ENCODE peak calls at places on chromosomes 6 and 20, in eight cellular contexts. One of them, this sample, is unnamed.

GRCh38 chr20:44291754-44292153 is 19.2 kb downstream of the FITM2 start:
- DNase-seq in GM23248: no peak
- DNase-seq in hepatocyte: no peak
- DNase-seq in PC-3: no peak
- DNase-seq in MM.1S: no peak
- DNase-seq in HCT116: no peak
- DNase-seq in OCI-LY7: no peak
- DNase-seq in GM23338: peak; percentile 22
- DNase-seq in this sample: no peak

GRCh38 chr20:53124075-53124532 is 151.9 kb downstream of the TSHZ2 start:
- DNase-seq in GM23248: peak; percentile 77
- DNase-seq in hepatocyte: no peak
- DNase-seq in PC-3: no peak
- DNase-seq in MM.1S: no peak
- DNase-seq in HCT116: no peak
- DNase-seq in OCI-LY7: no peak
- DNase-seq in GM23338: no peak
- DNase-seq in this sample: no peak

GRCh38 chr6:79240509-79240908 is 6.0 kb upstream of the HMGN3 start:
- DNase-seq in GM23248: no peak
- DNase-seq in hepatocyte: no peak
- DNase-seq in PC-3: no peak
- DNase-seq in MM.1S: no peak
- DNase-seq in HCT116: no peak
- DNase-seq in OCI-LY7: no peak
- DNase-seq in GM23338: no peak
- DNase-seq in this sample: no peak

GRCh38 chr20:44522841-44523240 is 971 bp upstream of the SERINC3 start:
- DNase-seq in GM23248: no peak
- DNase-seq in hepatocyte: no peak
- DNase-seq in PC-3: no peak
- DNase-seq in MM.1S: no peak
- DNase-seq in HCT116: no peak
- DNase-seq in OCI-LY7: no peak
- DNase-seq in GM23338: no peak
- DNase-seq in this sample: no peak

GRCh38 chr6:14265049-14266021 is 147.8 kb downstream of the CD83 start:
- DNase-seq in GM23248: peak; percentile 33
- DNase-seq in hepatocyte: no peak
- DNase-seq in PC-3: no peak
- DNase-seq in MM.1S: no peak
- DNase-seq in HCT116: no peak
- DNase-seq in OCI-LY7: no peak
- DNase-seq in GM23338: peak; percentile 45
- DNase-seq in this sample: no peak

GRCh38 chr20:7772376-7772775 is 167.9 kb downstream of the HAO1 start:
- DNase-seq in GM23248: peak; percentile 53
- DNase-seq in hepatocyte: no peak
- DNase-seq in PC-3: no peak
- DNase-seq in MM.1S: no peak
- DNase-seq in HCT116: no peak
- DNase-seq in OCI-LY7: no peak
- DNase-seq in GM23338: no peak
- DNase-seq in this sample: no peak

GRCh38 chr6:13729891-13730290 is 18.3 kb upstream of the RANBP9 start:
- DNase-seq in GM23248: peak; percentile 83
- DNase-seq in hepatocyte: no peak
- DNase-seq in PC-3: peak; percentile 66
- DNase-seq in MM.1S: no peak
- DNase-seq in HCT116: no peak
- DNase-seq in OCI-LY7: no peak
- DNase-seq in GM23338: no peak
- DNase-seq in this sample: no peak

GRCh38 chr6:169937389-169938261 is 186.2 kb downstream of the ERMARD start:
- DNase-seq in GM23248: no peak
- DNase-seq in hepatocyte: no peak
- DNase-seq in PC-3: no peak
- DNase-seq in MM.1S: no peak
- DNase-seq in HCT116: no peak
- DNase-seq in OCI-LY7: no peak
- DNase-seq in GM23338: no peak
- DNase-seq in this sample: peak; percentile 29

DNA sequence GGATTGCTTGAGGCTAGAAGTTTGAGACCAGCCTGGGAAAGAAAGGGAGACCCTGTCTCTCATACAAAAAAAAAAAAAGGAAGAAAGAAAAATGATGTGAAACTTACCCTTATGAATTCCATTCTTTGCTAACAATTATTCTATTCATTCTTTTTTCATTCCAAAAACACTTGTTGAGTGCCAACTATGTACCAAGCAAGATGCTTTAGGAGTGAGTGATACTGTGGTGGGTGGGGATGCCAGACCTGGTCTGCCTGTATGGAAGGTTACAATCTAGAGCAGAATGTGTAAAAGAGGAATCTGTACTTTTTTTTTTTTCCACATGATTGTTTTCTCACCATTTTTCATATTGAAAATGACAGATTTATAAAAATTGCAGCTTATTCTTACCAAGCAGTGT is 73.8 kb upstream of the TULP1 start:
- DNase-seq in GM23248: peak; percentile 57
- DNase-seq in hepatocyte: no peak
- DNase-seq in PC-3: no peak
- DNase-seq in MM.1S: no peak
- DNase-seq in HCT116: no peak
- DNase-seq in OCI-LY7: no peak
- DNase-seq in GM23338: no peak
- DNase-seq in this sample: no peak
- H3K4me1 ChIP-seq in GM23248: peaks cover 27% of the 10 kb centered on the region
- H3K4me1 ChIP-seq in hepatocyte: peaks cover 10% of the 10 kb centered on the region
- H3K4me1 ChIP-seq in PC-3: no peaks in the 10 kb centered on the region
- H3K4me1 ChIP-seq in MM.1S: peaks cover 9% of the 10 kb centered on the region
- H3K4me1 ChIP-seq in HCT116: peaks cover 23% of the 10 kb centered on the region
- H3K4me1 ChIP-seq in OCI-LY7: peaks cover 4% of the 10 kb centered on the region
- H3K4me1 ChIP-seq in GM23338: no peaks in the 10 kb centered on the region
- H3K4me1 ChIP-seq in this sample: no peaks in the 10 kb centered on the region

GRCh38 chr20:49052334-49052733 is 6.2 kb downstream of the CSE1L start:
- DNase-seq in GM23248: peak; percentile 8
- DNase-seq in hepatocyte: no peak
- DNase-seq in PC-3: no peak
- DNase-seq in MM.1S: no peak
- DNase-seq in HCT116: no peak
- DNase-seq in OCI-LY7: no peak
- DNase-seq in GM23338: no peak
- DNase-seq in this sample: no peak

GRCh38 chr20:49054032-49054643 is 8.0 kb downstream of the CSE1L start:
- DNase-seq in GM23248: no peak
- DNase-seq in hepatocyte: no peak
- DNase-seq in PC-3: no peak
- DNase-seq in MM.1S: no peak
- DNase-seq in HCT116: no peak
- DNase-seq in OCI-LY7: no peak
- DNase-seq in GM23338: no peak
- DNase-seq in this sample: no peak
- TF ChIP-seq EZH2phosphoT487 in GM23248: no peak
- TF ChIP-seq EZH2phosphoT487 in hepatocyte: no peak
- TF ChIP-seq EZH2phosphoT487 in PC-3: no peak
- TF ChIP-seq EZH2phosphoT487 in MM.1S: no peak
- TF ChIP-seq EZH2phosphoT487 in HCT116: no peak
- TF ChIP-seq EZH2phosphoT487 in OCI-LY7: no peak
- TF ChIP-seq EZH2phosphoT487 in GM23338: no peak
- TF ChIP-seq EZH2phosphoT487 in this sample: no peak

DNA sequence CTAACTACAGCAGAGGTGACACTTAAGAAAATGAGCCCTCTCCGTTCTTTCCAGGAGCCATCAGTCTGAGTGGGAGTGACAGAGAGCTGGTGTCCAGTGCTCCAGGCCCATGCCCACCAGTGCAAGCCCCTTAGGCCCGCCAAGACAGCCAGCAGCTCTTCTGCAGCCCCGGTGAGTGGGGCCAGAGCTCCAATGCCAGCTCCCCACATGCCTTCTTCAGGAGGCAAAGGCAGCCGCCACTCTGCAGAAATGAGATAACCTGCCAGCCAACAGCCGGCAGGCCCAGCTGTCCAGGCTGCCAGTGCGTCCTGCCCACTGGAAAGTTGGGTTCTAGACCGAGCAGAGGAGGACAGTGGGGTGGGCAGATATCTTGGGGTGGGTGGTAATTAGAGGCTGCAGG is 3.8 kb downstream of the GRM4 start:
- DNase-seq in GM23248: no peak
- DNase-seq in hepatocyte: no peak
- DNase-seq in PC-3: no peak
- DNase-seq in MM.1S: no peak
- DNase-seq in HCT116: no peak
- DNase-seq in OCI-LY7: no peak
- DNase-seq in GM23338: no peak
- DNase-seq in this sample: no peak
- H3K4me1 ChIP-seq in GM23248: no peaks in the 10 kb centered on the region
- H3K4me1 ChIP-seq in hepatocyte: peaks cover 14% of the 10 kb centered on the region
- H3K4me1 ChIP-seq in PC-3: no peaks in the 10 kb centered on the region
- H3K4me1 ChIP-seq in MM.1S: no peaks in the 10 kb centered on the region
- H3K4me1 ChIP-seq in HCT116: peaks cover 4% of the 10 kb centered on the region
- H3K4me1 ChIP-seq in OCI-LY7: peaks cover 19% of the 10 kb centered on the region
- H3K4me1 ChIP-seq in GM23338: peaks cover 70% of the 10 kb centered on the region
- H3K4me1 ChIP-seq in this sample: peaks cover 40% of the 10 kb centered on the region

DNA sequence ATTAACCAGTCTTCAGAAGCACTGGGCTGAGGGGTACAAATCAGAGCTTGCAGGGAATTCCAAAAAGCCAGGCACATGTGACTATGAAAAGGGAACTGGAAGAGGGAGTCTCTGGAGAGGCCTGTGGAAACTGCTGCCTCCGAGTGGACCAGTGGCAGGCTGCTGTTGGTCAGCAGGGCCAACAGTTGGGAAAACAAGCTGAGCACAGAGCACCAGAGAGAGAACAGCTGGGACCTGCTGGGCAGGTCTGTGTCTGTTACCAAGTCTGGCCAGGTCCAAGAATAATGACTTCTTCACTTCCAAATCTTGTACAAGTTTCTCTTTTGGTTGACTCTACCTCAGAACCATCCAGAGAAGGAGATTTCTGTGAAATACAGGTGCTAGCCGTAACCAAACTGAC is 81.4 kb downstream of the LIN28B start:
- DNase-seq in GM23248: no peak
- DNase-seq in hepatocyte: no peak
- DNase-seq in PC-3: no peak
- DNase-seq in MM.1S: no peak
- DNase-seq in HCT116: no peak
- DNase-seq in OCI-LY7: no peak
- DNase-seq in GM23338: peak; percentile 53
- DNase-seq in this sample: peak; percentile 53
- TF ChIP-seq EZH2phosphoT487 in GM23248: no peak
- TF ChIP-seq EZH2phosphoT487 in hepatocyte: no peak
- TF ChIP-seq EZH2phosphoT487 in PC-3: no peak
- TF ChIP-seq EZH2phosphoT487 in MM.1S: no peak
- TF ChIP-seq EZH2phosphoT487 in HCT116: no peak
- TF ChIP-seq EZH2phosphoT487 in OCI-LY7: no peak
- TF ChIP-seq EZH2phosphoT487 in GM23338: no peak
- TF ChIP-seq EZH2phosphoT487 in this sample: no peak

DNA sequence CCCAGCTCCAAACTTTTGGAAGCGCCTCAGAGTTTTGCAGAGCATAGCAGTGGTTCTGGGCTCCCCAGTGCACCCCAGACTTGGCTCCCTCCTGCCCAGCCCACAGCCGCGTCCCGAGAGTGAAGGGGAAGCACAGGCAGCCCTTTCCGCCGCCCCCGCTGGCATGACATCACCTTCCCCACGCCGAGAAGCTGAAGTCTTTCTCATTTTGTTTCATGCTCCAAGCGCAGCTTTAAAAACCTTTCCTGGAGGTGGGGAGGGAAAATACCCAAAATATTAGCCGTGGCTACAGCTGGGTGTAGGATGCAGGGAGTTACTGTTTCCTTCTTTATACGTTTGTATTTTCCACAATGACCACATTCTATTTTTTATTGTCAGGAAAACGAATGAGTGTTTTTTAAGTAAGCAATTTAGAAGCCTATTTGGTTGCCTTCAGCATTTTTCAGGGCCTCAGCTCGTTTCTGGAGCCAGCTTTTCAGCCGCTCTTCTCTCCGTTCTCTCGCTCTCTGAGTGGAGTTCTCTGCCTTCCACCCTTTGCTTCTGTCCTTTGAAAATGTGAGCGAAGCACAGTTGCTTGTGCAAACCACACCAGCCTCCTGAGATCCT is 72.8 kb downstream of the SNX5 start:
- DNase-seq in GM23248: peak; percentile 89
- DNase-seq in hepatocyte: no peak
- DNase-seq in PC-3: no peak
- DNase-seq in MM.1S: no peak
- DNase-seq in HCT116: no peak
- DNase-seq in OCI-LY7: no peak
- DNase-seq in GM23338: peak; percentile 54
- DNase-seq in this sample: no peak
- H3K4me1 ChIP-seq in GM23248: peaks cover 18% of the 10 kb centered on the region
- H3K4me1 ChIP-seq in hepatocyte: peaks cover 23% of the 10 kb centered on the region
- H3K4me1 ChIP-seq in PC-3: no peaks in the 10 kb centered on the region
- H3K4me1 ChIP-seq in MM.1S: peaks cover 43% of the 10 kb centered on the region
- H3K4me1 ChIP-seq in HCT116: peaks cover 3% of the 10 kb centered on the region
- H3K4me1 ChIP-seq in OCI-LY7: peaks cover 4% of the 10 kb centered on the region
- H3K4me1 ChIP-seq in GM23338: peaks cover 30% of the 10 kb centered on the region
- H3K4me1 ChIP-seq in this sample: no peaks in the 10 kb centered on the region

GRCh38 chr6:72941751-72942150 is 283.5 kb downstream of the KHDC1L start:
- DNase-seq in GM23248: no peak
- DNase-seq in hepatocyte: no peak
- DNase-seq in PC-3: peak; percentile 13
- DNase-seq in MM.1S: no peak
- DNase-seq in HCT116: no peak
- DNase-seq in OCI-LY7: no peak
- DNase-seq in GM23338: no peak
- DNase-seq in this sample: no peak
- TF ChIP-seq EZH2phosphoT487 in GM23248: no peak
- TF ChIP-seq EZH2phosphoT487 in hepatocyte: no peak
- TF ChIP-seq EZH2phosphoT487 in PC-3: no peak
- TF ChIP-seq EZH2phosphoT487 in MM.1S: no peak
- TF ChIP-seq EZH2phosphoT487 in HCT116: no peak
- TF ChIP-seq EZH2phosphoT487 in OCI-LY7: no peak
- TF ChIP-seq EZH2phosphoT487 in GM23338: no peak
- TF ChIP-seq EZH2phosphoT487 in this sample: no peak